ENCODE peak calls at places on chromosomes 2 and 18, in ten cellular contexts. I is endothelial cell; C is skeletal muscle cell; L is NCI-H69; F is ELF-1; U is astrocyte of the spinal cord; H is CD8-positive, alpha-beta memory T cell; E is transverse colon; Y is stimulated activated CD4-positive, alpha-beta T cell treated with anti-CD3 and anti-CD28 coated beads, Interleukin-1b, Interleukin-23, amount 100 ng/mL, for 24 hours; T is hippocampal formation. D is an unnamed sample.

GRCh38 chr2:212135739-212136138 is 402.9 kb downstream of the ERBB4 start:
- DNase-seq in C (no peak), F (no peak), H (no peak), T (no peak), I (no peak), U (no peak), Y (no peak), E (no peak), L (peak; percentile 98), D (no peak)

GRCh38 chr18:55317322-55317721 is 270.7 kb downstream of the TCF4 start:
- DNase-seq in E (no peak), U (no peak), I (no peak), F (no peak), T (no peak), L (no peak), H (no peak), Y (no peak), C (no peak), D (no peak)

GRCh38 chr2:26080356-26080755 is 46.5 kb downstream of the RAB10 start:
- DNase-seq in L (no peak), I (no peak), U (no peak), E (no peak), C (no peak), H (no peak), T (no peak), Y (no peak), F (no peak), D (no peak)

GRCh38 chr2:127220102-127220806 is at the start of gene CYP27C1:
- DNase-seq in T (no peak), I (peak; percentile 51), Y (no peak), E (no peak), U (peak; percentile 36), H (no peak), C (no peak), F (peak; percentile 64), L (peak; percentile 37), D (no peak)

GRCh38 chr2:65985986-65986385 is 448.9 kb upstream of the MEIS1 start:
- DNase-seq in F (no peak), I (no peak), Y (no peak), E (no peak), T (no peak), C (no peak), L (no peak), U (no peak), H (no peak), D (no peak)

GRCh38 chr2:178920916-178921513 is 113.8 kb upstream of the TTN start:
- DNase-seq in L (no peak), I (no peak), Y (no peak), F (no peak), H (no peak), U (no peak), C (no peak), T (no peak), E (no peak), D (no peak)

GRCh38 chr18:64083906-64084305 is 65.0 kb downstream of the LINC00305 start:
- DNase-seq in H (no peak), C (no peak), U (no peak), F (no peak), L (no peak), Y (no peak), T (no peak), I (no peak), E (no peak), D (no peak)

GRCh38 chr2:102028470-102028869 is 36.7 kb downstream of the IL1R2 start:
- DNase-seq in F (no peak), U (peak; percentile 38), T (no peak), Y (no peak), L (no peak), E (no peak), H (no peak), I (no peak), C (no peak), D (no peak)

GRCh38 chr2:171778515-171778914 is 91.2 kb downstream of the DYNC1I2 start:
- DNase-seq in H (no peak), L (no peak), F (no peak), E (no peak), I (no peak), Y (no peak), C (no peak), U (no peak), T (no peak), D (no peak)

GRCh38 chr2:235492850-235493344 is 946 bp upstream of the AGAP1 start:
- DNase-seq in H (no peak), C (no peak), L (no peak), U (peak; percentile 43), I (peak; percentile 15), E (no peak), T (no peak), F (peak; percentile 88), Y (no peak), D (no peak)

GRCh38 chr2:185757356-185757755 is 18.8 kb downstream of the FSIP2 start:
- DNase-seq in E (no peak), F (no peak), L (no peak), I (no peak), Y (no peak), C (peak; percentile 54), U (peak; percentile 29), T (no peak), H (no peak), D (peak; percentile 16)

GRCh38 chr2:80530442-80531064 is 226.0 kb upstream of the LRRTM1 start:
- DNase-seq in H (no peak), T (no peak), L (no peak), Y (no peak), U (no peak), E (no peak), F (no peak), C (no peak), I (no peak), D (no peak)

GRCh38 chr2:1432726-1433125 is 19.5 kb downstream of the TPO start:
- DNase-seq in I (no peak), L (no peak), H (no peak), Y (no peak), E (no peak), T (no peak), U (no peak), F (no peak), C (no peak), D (no peak)

GRCh38 chr2:206260427-206261012 is 13.9 kb upstream of the ZDBF2 start:
- DNase-seq in H (no peak), C (no peak), I (peak; percentile 9), T (no peak), Y (no peak), F (no peak), U (no peak), E (no peak), L (peak; percentile 64), D (peak; percentile 31)

GRCh38 chr18:62586781-62587487 is 64.1 kb downstream of the ZCCHC2 start:
- DNase-seq in U (no peak), I (no peak), F (peak; percentile 36), E (no peak), L (peak; percentile 46), T (no peak), C (no peak), H (no peak), Y (no peak), D (no peak)

GRCh38 chr2:191678437-191679110 is 638 bp downstream of the NABP1 start:
- DNase-seq in Y (peak; percentile 69), H (peak; percentile 44), F (peak; percentile 57), E (peak; percentile 77), I (peak; percentile 43), T (no peak), L (peak; percentile 7), U (no peak), C (no peak), D (no peak)

GRCh38 chr18:61991836-61992235 is 99.0 kb upstream of the RNF152 start:
- DNase-seq in F (no peak), U (no peak), E (no peak), C (no peak), H (no peak), L (no peak), I (no peak), Y (no peak), T (no peak), D (no peak)

GRCh38 chr2:105739944-105740734 is 4.6 kb upstream of the NCK2 start:
- DNase-seq in C (no peak), U (no peak), I (no peak), F (no peak), Y (no peak), L (no peak), H (no peak), E (no peak), T (no peak), D (no peak)

GRCh38 chr2:1738646-1739302 is 5.5 kb downstream of the PXDN start:
- DNase-seq in L (no peak), H (no peak), U (no peak), I (no peak), E (no peak), T (no peak), F (no peak), C (no peak), Y (no peak), D (no peak)

GRCh38 chr2:43216629-43217028 is 9.8 kb downstream of the ZFP36L2 start:
- DNase-seq in T (no peak), Y (no peak), I (no peak), E (no peak), L (no peak), F (no peak), H (no peak), C (no peak), U (no peak), D (no peak)

GRCh38 chr2:112876971-112877361 is 34.0 kb upstream of the IL37 start:
- DNase-seq in Y (no peak), L (no peak), C (no peak), F (no peak), T (no peak), H (no peak), U (no peak), E (no peak), I (no peak), D (no peak)

GRCh38 chr2:209512951-209513350 is 89.1 kb downstream of the MAP2 start:
- DNase-seq in C (no peak), U (no peak), E (no peak), I (no peak), Y (no peak), H (no peak), L (no peak), T (no peak), F (no peak), D (no peak)